ENCODE peak calls at places on chromosomes 1 and 21, in four cellular contexts. One of them, this sample, is unnamed.

GRCh38 chr1:183318433-183318832 is 99.7 kb downstream of the NMNAT2 start:
- DNase-seq in GM12878: peak
- DNase-seq in K562: peak
- DNase-seq in HepG2: peak
- DNase-seq in this sample: no peak

GRCh38 chr1:201899683-201900429 is 11.2 kb downstream of the SHISA4 start:
- DNase-seq in HepG2: no peak
- DNase-seq in K562: no peak
- DNase-seq in GM12878: no peak
- DNase-seq in this sample: no peak

GRCh38 chr1:114089502-114090138 is 64.0 kb downstream of the SYT6 start:
- DNase-seq in GM12878: no peak
- DNase-seq in HepG2: no peak
- DNase-seq in K562: no peak
- DNase-seq in this sample: no peak

GRCh38 chr1:119331915-119332314 is 36.7 kb upstream of the HAO2 start:
- DNase-seq in GM12878: no peak
- DNase-seq in K562: no peak
- DNase-seq in HepG2: no peak
- DNase-seq in this sample: no peak

GRCh38 chr1:21919520-21919919 is 17.6 kb downstream of the HSPG2 start:
- DNase-seq in GM12878: no peak
- DNase-seq in K562: peak
- DNase-seq in HepG2: no peak
- DNase-seq in this sample: no peak

GRCh38 chr1:32066489-32066873 is 6.3 kb upstream of the TMEM39B start:
- DNase-seq in K562: peak
- DNase-seq in GM12878: no peak
- DNase-seq in HepG2: no peak
- DNase-seq in this sample: no peak

GRCh38 chr21:42674351-42674940 is 21.0 kb downstream of the PDE9A start:
- DNase-seq in GM12878: no peak
- DNase-seq in HepG2: no peak
- DNase-seq in K562: peak
- DNase-seq in this sample: no peak

GRCh38 chr1:35706846-35707245 is 11.8 kb downstream of the C1orf216 start:
- DNase-seq in HepG2: no peak
- DNase-seq in GM12878: no peak
- DNase-seq in K562: no peak
- DNase-seq in this sample: no peak

GRCh38 chr1:161313554-161314200 is 504 bp upstream of the SDHC start:
- DNase-seq in K562: peak
- DNase-seq in GM12878: no peak
- DNase-seq in HepG2: peak
- DNase-seq in this sample: no peak

GRCh38 chr1:3491291-3492246 is 37.1 kb downstream of the ARHGEF16 start:
- DNase-seq in K562: peak
- DNase-seq in HepG2: peak
- DNase-seq in GM12878: peak
- DNase-seq in this sample: peak

GRCh38 chr1:94416901-94417701 is 1.1 kb upstream of the ABCD3 start:
- DNase-seq in K562: peak
- DNase-seq in HepG2: peak
- DNase-seq in GM12878: no peak
- DNase-seq in this sample: no peak

GRCh38 chr1:109687641-109688499 is at the start of gene GSTM1:
- DNase-seq in GM12878: peak
- DNase-seq in HepG2: no peak
- DNase-seq in K562: no peak
- DNase-seq in this sample: no peak

GRCh38 chr1:54818461-54819194 is 17.5 kb upstream of the TTC22 start:
- DNase-seq in HepG2: no peak
- DNase-seq in GM12878: no peak
- DNase-seq in K562: no peak
- DNase-seq in this sample: no peak

GRCh38 chr1:116553386-116554115 is 17.3 kb downstream of the CD58 start:
- DNase-seq in HepG2: no peak
- DNase-seq in K562: no peak
- DNase-seq in GM12878: no peak
- DNase-seq in this sample: no peak

GRCh38 chr1:22259581-22260282 is 116.8 kb upstream of the WNT4 start:
- DNase-seq in GM12878: no peak
- DNase-seq in K562: peak
- DNase-seq in HepG2: no peak
- DNase-seq in this sample: no peak

GRCh38 chr1:168535536-168535935 is 8.3 kb downstream of the XCL2 start:
- DNase-seq in HepG2: no peak
- DNase-seq in GM12878: no peak
- DNase-seq in K562: no peak
- DNase-seq in this sample: no peak

GRCh38 chr1:30892671-30893073 is 15.9 kb downstream of the SDC3 start:
- DNase-seq in K562: peak
- DNase-seq in HepG2: peak
- DNase-seq in GM12878: no peak
- DNase-seq in this sample: no peak

GRCh38 chr1:108142773-108143394 is 57.3 kb downstream of the SLC25A24 start:
- DNase-seq in K562: peak
- DNase-seq in GM12878: no peak
- DNase-seq in HepG2: no peak
- DNase-seq in this sample: no peak

GRCh38 chr1:44546403-44547053 is 127.8 kb downstream of the TMEM53 start:
- DNase-seq in HepG2: no peak
- DNase-seq in GM12878: no peak
- DNase-seq in K562: peak
- DNase-seq in this sample: no peak

GRCh38 chr1:179217943-179218507 is 11.5 kb downstream of the ABL2 start:
- DNase-seq in HepG2: no peak
- DNase-seq in GM12878: no peak
- DNase-seq in K562: peak
- DNase-seq in this sample: no peak

GRCh38 chr1:42003433-42003832 is 84.7 kb upstream of the HIVEP3 start:
- DNase-seq in K562: no peak
- DNase-seq in HepG2: no peak
- DNase-seq in GM12878: no peak
- DNase-seq in this sample: no peak

GRCh38 chr1:46288485-46289133 is 14.8 kb downstream of the LRRC41 start:
- DNase-seq in K562: no peak
- DNase-seq in GM12878: no peak
- DNase-seq in HepG2: no peak
- DNase-seq in this sample: no peak

GRCh38 chr1:200367841-200368534 is 41.8 kb downstream of the ZNF281 start:
- DNase-seq in HepG2: no peak
- DNase-seq in GM12878: no peak
- DNase-seq in K562: no peak
- DNase-seq in this sample: no peak

GRCh38 chr1:33696962-33697361 is 166.9 kb upstream of the HMGB4 start:
- DNase-seq in GM12878: no peak
- DNase-seq in K562: no peak
- DNase-seq in HepG2: no peak
- DNase-seq in this sample: no peak

GRCh38 chr21:43717166-43717853 is 1.6 kb upstream of the PDXK start:
- DNase-seq in GM12878: no peak
- DNase-seq in K562: no peak
- DNase-seq in HepG2: no peak
- DNase-seq in this sample: no peak

GRCh38 chr1:203122159-203122558 is 5.4 kb upstream of the ADORA1 start:
- DNase-seq in HepG2: no peak
- DNase-seq in K562: no peak
- DNase-seq in GM12878: no peak
- DNase-seq in this sample: no peak

GRCh38 chr1:185401019-185401418 is 84.0 kb upstream of the IVNS1ABP start:
- DNase-seq in K562: no peak
- DNase-seq in HepG2: no peak
- DNase-seq in GM12878: no peak
- DNase-seq in this sample: no peak

GRCh38 chr1:24236170-24237045 is 49.3 kb upstream of the IFNLR1 start:
- DNase-seq in K562: no peak
- DNase-seq in GM12878: no peak
- DNase-seq in HepG2: no peak
- DNase-seq in this sample: peak

GRCh38 chr21:29613021-29613420 is 314.3 kb downstream of the BACH1 start:
- DNase-seq in K562: peak
- DNase-seq in GM12878: no peak
- DNase-seq in HepG2: no peak
- DNase-seq in this sample: no peak

GRCh38 chr21:41799763-41800162 is 32.9 kb upstream of the RIPK4 start:
- DNase-seq in K562: no peak
- DNase-seq in HepG2: no peak
- DNase-seq in GM12878: no peak
- DNase-seq in this sample: no peak

GRCh38 chr1:231628207-231628876 is 1.8 kb downstream of the DISC1 start:
- DNase-seq in HepG2: peak
- DNase-seq in GM12878: no peak
- DNase-seq in K562: no peak
- DNase-seq in this sample: no peak

GRCh38 chr1:2627746-2628145 is 5.1 kb downstream of the MMEL1 start:
- DNase-seq in K562: no peak
- DNase-seq in HepG2: no peak
- DNase-seq in GM12878: no peak
- DNase-seq in this sample: no peak

GRCh38 chr1:230842801-230843200 is 25.5 kb downstream of the C1orf198 start:
- DNase-seq in K562: no peak
- DNase-seq in GM12878: no peak
- DNase-seq in HepG2: no peak
- DNase-seq in this sample: no peak

GRCh38 chr21:42495765-42496119 is 282 bp downstream of the RSPH1 start:
- DNase-seq in HepG2: no peak
- DNase-seq in K562: no peak
- DNase-seq in GM12878: no peak
- DNase-seq in this sample: no peak

GRCh38 chr21:34715985-34716596 is 47.3 kb downstream of the CLIC6 start:
- DNase-seq in HepG2: no peak
- DNase-seq in K562: no peak
- DNase-seq in GM12878: no peak
- DNase-seq in this sample: no peak

GRCh38 chr21:32328595-32328994 is 29.9 kb downstream of the MRAP start:
- DNase-seq in K562: no peak
- DNase-seq in GM12878: no peak
- DNase-seq in HepG2: no peak
- DNase-seq in this sample: no peak

GRCh38 chr1:205675247-205675646 is 5.1 kb downstream of the SLC45A3 start:
- DNase-seq in GM12878: no peak
- DNase-seq in HepG2: no peak
- DNase-seq in K562: no peak
- DNase-seq in this sample: no peak

DNA sequence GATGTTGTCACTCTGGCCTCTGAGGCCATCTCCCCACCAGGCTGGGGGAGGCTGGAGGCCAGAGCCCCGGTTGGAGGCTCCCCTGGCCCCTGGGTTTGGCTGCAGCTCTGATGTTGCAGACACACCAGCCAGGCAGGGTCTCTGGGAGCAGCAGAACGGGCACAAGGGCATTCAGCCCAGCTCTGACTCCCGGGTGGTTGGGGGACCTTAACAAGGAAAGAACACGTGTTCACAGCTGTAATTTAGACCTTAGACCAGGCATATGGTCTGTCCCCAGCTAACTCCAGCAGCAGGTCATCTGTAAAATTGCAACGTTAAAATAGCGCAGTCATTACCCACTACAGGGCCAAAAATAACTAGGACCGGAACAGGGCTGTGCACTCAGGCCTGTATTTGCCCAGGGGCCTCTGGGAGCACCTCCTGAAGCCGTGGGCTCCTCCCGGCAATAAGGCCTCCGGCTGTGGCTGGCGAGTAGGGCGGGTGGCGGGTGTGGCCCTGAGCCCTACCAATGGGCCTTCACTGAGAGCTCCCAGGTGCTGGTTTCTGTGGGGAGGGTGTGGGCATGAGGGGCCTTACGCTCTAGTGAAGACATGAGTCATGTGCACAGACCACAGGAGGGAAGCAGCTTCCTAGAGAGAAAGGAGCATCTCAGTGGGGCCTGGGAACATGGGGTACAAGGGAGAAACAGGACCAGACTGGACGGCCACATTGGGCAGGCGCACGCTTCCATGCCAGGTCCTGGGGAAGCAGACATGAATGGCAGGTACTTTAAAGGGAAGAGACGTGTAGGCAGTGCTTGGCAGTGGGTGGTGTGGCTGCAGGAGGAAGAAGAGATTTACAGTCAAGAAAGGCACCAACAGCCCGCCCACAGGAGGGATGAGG is 6.1 kb downstream of the LDLRAP1 start:
- DNase-seq in GM12878: peak
- DNase-seq in K562: peak
- DNase-seq in HepG2: peak
- DNase-seq in this sample: peak
- TF ChIP-seq POLR2AphosphoS5 in GM12878: peak
- TF ChIP-seq POLR2AphosphoS5 in K562: peak
- TF ChIP-seq POLR2AphosphoS5 in HepG2: no peak
- TF ChIP-seq POLR2AphosphoS5 in this sample: peak

GRCh38 chr1:55877440-55878232 is 662.5 kb upstream of the USP24 start:
- DNase-seq in K562: no peak
- DNase-seq in HepG2: no peak
- DNase-seq in GM12878: no peak
- DNase-seq in this sample: no peak
- TF ChIP-seq POLR2A in K562: no peak
- TF ChIP-seq POLR2A in HepG2: no peak
- TF ChIP-seq POLR2A in GM12878: no peak
- TF ChIP-seq POLR2A in this sample: no peak

GRCh38 chr1:226355016-226355415 is 46.1 kb upstream of the LIN9 start:
- DNase-seq in HepG2: no peak
- DNase-seq in GM12878: no peak
- DNase-seq in K562: no peak
- DNase-seq in this sample: no peak
- TF ChIP-seq TAF1 in HepG2: no peak
- TF ChIP-seq TAF1 in GM12878: no peak
- TF ChIP-seq TAF1 in K562: no peak
- TF ChIP-seq TAF1 in this sample: no peak

GRCh38 chr1:156676820-156677615 is at the start of gene NES:
- DNase-seq in HepG2: peak
- DNase-seq in K562: peak
- DNase-seq in GM12878: no peak
- DNase-seq in this sample: no peak
- TF ChIP-seq POLR2AphosphoS5 in HepG2: no peak
- TF ChIP-seq POLR2AphosphoS5 in K562: no peak
- TF ChIP-seq POLR2AphosphoS5 in GM12878: no peak
- TF ChIP-seq POLR2AphosphoS5 in this sample: no peak

GRCh38 chr1:85262985-85263384 is 3.5 kb upstream of the C1orf52 start:
- DNase-seq in HepG2: no peak
- DNase-seq in K562: no peak
- DNase-seq in GM12878: no peak
- DNase-seq in this sample: no peak

GRCh38 chr1:85259866-85260345 is 444 bp upstream of the C1orf52 start:
- DNase-seq in HepG2: no peak
- DNase-seq in K562: no peak
- DNase-seq in GM12878: no peak
- DNase-seq in this sample: no peak

GRCh38 chr1:85264150-85264549 is 4.7 kb upstream of the C1orf52 start:
- DNase-seq in HepG2: no peak
- DNase-seq in GM12878: no peak
- DNase-seq in K562: no peak
- DNase-seq in this sample: no peak

GRCh38 chr1:85258536-85259117 is 835 bp downstream of the C1orf52 start:
- DNase-seq in HepG2: no peak
- DNase-seq in GM12878: no peak
- DNase-seq in K562: no peak
- DNase-seq in this sample: no peak

GRCh38 chr1:85259118-85259865 is at the start of gene C1orf52:
- DNase-seq in HepG2: peak
- DNase-seq in K562: peak
- DNase-seq in GM12878: no peak
- DNase-seq in this sample: peak
- TF ChIP-seq POLR2A in HepG2: peak
- TF ChIP-seq POLR2A in K562: peak
- TF ChIP-seq POLR2A in GM12878: peak
- TF ChIP-seq POLR2A in this sample: peak